ENCODE peak calls at places on chromosomes 12 and 14, in four cellular contexts. R is osteocyte, N is retinal pigment epithelial cell, M is A549. A is an unnamed sample.

GRCh38 chr14:99562848-99563748 is 40.9 kb downstream of the CCDC85C start:
- DNase-seq in R (peak; percentile 88), N (no peak), M (peak; percentile 76), A (peak; percentile 66)

GRCh38 chr14:105528859-105529505 is 2.6 kb downstream of the TMEM121 start:
- DNase-seq in R (no peak), N (no peak), M (no peak), A (no peak)

GRCh38 chr12:131381716-131382430 is 329.0 kb upstream of the SFSWAP start:
- DNase-seq in R (peak; percentile 74), N (no peak), M (no peak), A (no peak)

GRCh38 chr14:97634786-97635185 is 837.6 kb downstream of the VRK1 start:
- DNase-seq in R (no peak), N (no peak), M (no peak), A (no peak)

GRCh38 chr14:37142835-37143499 is 29.4 kb downstream of the SLC25A21 start:
- DNase-seq in R (no peak), N (no peak), M (no peak), A (no peak)

GRCh38 chr12:104370989-104371870 is 67.7 kb downstream of the EID3 start:
- DNase-seq in R (peak; percentile 46), N (no peak), M (peak; percentile 86), A (no peak)

GRCh38 chr12:95611676-95612309 is 60.5 kb upstream of the USP44 start:
- DNase-seq in R (no peak), N (no peak), M (no peak), A (no peak)

GRCh38 chr12:84508325-84508861 is 404.2 kb downstream of the SLC6A15 start:
- DNase-seq in R (no peak), N (peak; percentile 15), M (peak; percentile 11), A (no peak)

GRCh38 chr12:102010265-102010994 is 51.4 kb downstream of the WASHC3 start:
- DNase-seq in R (no peak), N (no peak), M (no peak), A (no peak)

GRCh38 chr12:52836042-52836466 is 1.9 kb upstream of the KRT79 start:
- DNase-seq in R (no peak), N (no peak), M (no peak), A (no peak)

GRCh38 chr12:23911574-23911973 is 37.9 kb downstream of the SOX5 start:
- DNase-seq in R (no peak), N (no peak), M (no peak), A (no peak)

GRCh38 chr14:85482549-85482948 is 47.4 kb upstream of the FLRT2 start:
- DNase-seq in R (no peak), N (peak; percentile 39), M (no peak), A (no peak)

GRCh38 chr14:74936151-74936550 is 13.1 kb upstream of the RPS6KL1 start:
- DNase-seq in R (no peak), N (no peak), M (no peak), A (no peak)

GRCh38 chr12:122969657-122970056 is 3.4 kb upstream of the ABCB9 start:
- DNase-seq in R (no peak), N (no peak), M (no peak), A (no peak)

GRCh38 chr14:80605536-80605935 is 336.0 kb downstream of the CEP128 start:
- DNase-seq in R (no peak), N (no peak), M (no peak), A (no peak)

GRCh38 chr14:77027538-77028383 is 747 bp downstream of the IRF2BPL start:
- DNase-seq in R (peak; percentile 94), N (no peak), M (peak; percentile 65), A (no peak)

GRCh38 chr12:51188359-51189051 is 15.6 kb upstream of the TFCP2 start:
- DNase-seq in R (no peak), N (no peak), M (no peak), A (no peak)

GRCh38 chr12:101939856-101940265 is 62.5 kb downstream of the DRAM1 start:
- DNase-seq in R (no peak), N (no peak), M (peak; percentile 41), A (peak; percentile 59)

GRCh38 chr12:107331912-107332311 is 238.6 kb upstream of the CRY1 start:
- DNase-seq in R (no peak), N (no peak), M (no peak), A (no peak)

GRCh38 chr14:51880810-51881580 is 20.6 kb downstream of the GNG2 start:
- DNase-seq in R (no peak), N (no peak), M (no peak), A (no peak)

GRCh38 chr12:117189725-117190209 is 503 bp downstream of the FBXO21 start:
- DNase-seq in R (no peak), N (no peak), M (peak; percentile 69), A (peak; percentile 43)

GRCh38 chr12:47383942-47384341 is 304.2 kb upstream of the AMIGO2 start:
- DNase-seq in R (no peak), N (no peak), M (no peak), A (no peak)

GRCh38 chr14:74591899-74592298 is 20.1 kb downstream of the LTBP2 start:
- DNase-seq in R (no peak), N (no peak), M (no peak), A (no peak)

GRCh38 chr14:60505448-60505847 is 3.5 kb upstream of the SIX6 start:
- DNase-seq in R (no peak), N (no peak), M (no peak), A (no peak)

GRCh38 chr12:99976762-99977161 is 8.0 kb downstream of the ANKS1B start:
- DNase-seq in R (no peak), N (no peak), M (no peak), A (no peak)

GRCh38 chr12:14394317-14395058 is 29.0 kb downstream of the ATF7IP start:
- DNase-seq in R (no peak), N (peak; percentile 70), M (peak; percentile 57), A (no peak)

GRCh38 chr12:91633734-91634357 is 451.2 kb upstream of the DCN start:
- DNase-seq in R (no peak), N (no peak), M (no peak), A (no peak)

GRCh38 chr14:58428011-58428807 is 690 bp downstream of the KIAA0586 start:
- DNase-seq in R (no peak), N (peak; percentile 11), M (peak; percentile 43), A (no peak)

GRCh38 chr14:77674931-77675330 is 32.9 kb downstream of the ALKBH1 start:
- DNase-seq in R (no peak), N (no peak), M (no peak), A (no peak)

GRCh38 chr14:33776871-33777270 is 174.0 kb downstream of the EGLN3 start:
- DNase-seq in R (no peak), N (no peak), M (no peak), A (no peak)

GRCh38 chr12:3680919-3681594 is 71.9 kb downstream of the CRACR2A start:
- DNase-seq in R (peak; percentile 71), N (no peak), M (no peak), A (no peak)

GRCh38 chr14:30088620-30089019 is 161.0 kb upstream of the PRKD1 start:
- DNase-seq in R (no peak), N (no peak), M (no peak), A (no peak)

GRCh38 chr12:118850244-118850825 is 131.0 kb upstream of the SRRM4 start:
- DNase-seq in R (no peak), N (no peak), M (peak; percentile 5), A (no peak)

GRCh38 chr14:51398898-51399297 is 158.9 kb downstream of the TMX1 start:
- DNase-seq in R (no peak), N (no peak), M (peak; percentile 36), A (no peak)

GRCh38 chr12:65156366-65156831 is 13.0 kb upstream of the LEMD3 start:
- DNase-seq in R (no peak), N (no peak), M (no peak), A (no peak)

GRCh38 chr12:5511256-5511643 is 79.3 kb downstream of the NTF3 start:
- DNase-seq in R (peak; percentile 63), N (no peak), M (no peak), A (no peak)

GRCh38 chr12:5512585-5512970 is 80.7 kb downstream of the NTF3 start:
- DNase-seq in R (peak; percentile 53), N (no peak), M (no peak), A (peak; percentile 19)

GRCh38 chr12:5513406-5513805 is 81.5 kb downstream of the NTF3 start:
- DNase-seq in R (peak; percentile 69), N (no peak), M (no peak), A (no peak)

GRCh38 chr12:5510251-5510805 is 78.4 kb downstream of the NTF3 start:
- DNase-seq in R (peak; percentile 60), N (no peak), M (no peak), A (peak; percentile 11)

GRCh38 chr12:5511644-5512584 is 80.0 kb downstream of the NTF3 start:
- DNase-seq in R (peak; percentile 81), N (no peak), M (peak; percentile 7), A (peak; percentile 44)
- TF ChIP-seq CTCF in R (no peak), N (peak; percentile 24), M (peak; percentile 36), A (no peak)

GRCh38 chr12:121001060-121001459 is 15.2 kb downstream of the C12orf43 start:
- DNase-seq in R (no peak), N (no peak), M (no peak), A (no peak)

GRCh38 chr12:121004253-121004815 is 12.0 kb downstream of the C12orf43 start:
- DNase-seq in R (no peak), N (no peak), M (no peak), A (no peak)

GRCh38 chr12:121001841-121002483 is 14.3 kb downstream of the C12orf43 start:
- DNase-seq in R (no peak), N (no peak), M (no peak), A (no peak)

GRCh38 chr12:121005346-121005815 is 10.9 kb downstream of the C12orf43 start:
- DNase-seq in R (no peak), N (no peak), M (no peak), A (no peak)

DNA sequence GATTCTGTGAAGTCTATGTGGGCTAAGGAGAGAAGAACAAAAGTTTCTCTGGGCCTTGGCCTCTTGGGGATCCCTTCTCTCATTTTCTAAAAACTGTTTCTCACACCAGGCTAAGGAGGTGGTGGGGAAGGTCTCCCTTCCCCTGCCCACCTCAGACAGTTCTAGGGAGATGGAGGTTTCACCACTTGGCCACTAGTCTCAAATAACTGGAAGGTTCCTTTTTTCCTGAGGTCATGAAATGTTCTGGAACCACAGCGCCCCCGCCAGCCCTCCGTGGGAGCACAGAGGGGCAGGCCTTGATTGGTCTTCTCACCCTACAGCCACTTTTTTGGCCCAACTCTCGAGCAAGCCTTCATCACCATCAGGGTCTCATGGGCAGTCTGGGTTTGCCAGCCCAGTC is 12.6 kb downstream of the C12orf43 start:
- DNase-seq in R (no peak), N (no peak), M (no peak), A (no peak)
- TF ChIP-seq CTCF in R (no peak), N (peak; percentile 7), M (peak; percentile 36), A (no peak)

GRCh38 chr12:115191342-115191741 is 507.4 kb upstream of the TBX3 start:
- DNase-seq in R (no peak), N (no peak), M (no peak), A (no peak)
- TF ChIP-seq CTCF in R (no peak), N (no peak), M (no peak), A (no peak)

GRCh38 chr12:113955109-113955970 is 10.8 kb downstream of the RBM19 start:
- DNase-seq in R (no peak), N (no peak), M (peak; percentile 73), A (no peak)
- TF ChIP-seq CTCF in R (peak; percentile 51), N (peak; percentile 71), M (peak; percentile 60), A (no peak)

GRCh38 chr14:75993567-75994041 is 8.0 kb downstream of the IFT43 start:
- DNase-seq in R (no peak), N (no peak), M (no peak), A (no peak)
- TF ChIP-seq CTCF in R (no peak), N (no peak), M (no peak), A (no peak)

A was measured in mesothelial cell of epicardium.